ENCODE peak calls at places on chromosomes 11 and 22, in four cellular contexts. One of them, this sample, is unnamed.

GRCh38 chr22:20843501-20843900 is 15.1 kb downstream of the PI4KA start:
- DNase-seq in HFFc6: no peak
- DNase-seq in endothelial cell: no peak
- DNase-seq in esophagus squamous epithelium: no peak
- DNase-seq in this sample: no peak

GRCh38 chr11:10639350-10639749 is 54.2 kb downstream of the IRAG1 start:
- DNase-seq in HFFc6: no peak
- DNase-seq in esophagus squamous epithelium: no peak
- DNase-seq in endothelial cell: no peak
- DNase-seq in this sample: no peak

GRCh38 chr11:46353706-46354105 is 6.4 kb downstream of the DGKZ start:
- DNase-seq in HFFc6: no peak
- DNase-seq in endothelial cell: no peak
- DNase-seq in esophagus squamous epithelium: no peak
- DNase-seq in this sample: no peak

GRCh38 chr22:24937114-24937513 is 9.4 kb downstream of the LHFPL7 start:
- DNase-seq in esophagus squamous epithelium: no peak
- DNase-seq in endothelial cell: peak
- DNase-seq in HFFc6: peak
- DNase-seq in this sample: peak

GRCh38 chr11:3232956-3233355 is 739 bp upstream of the MRGPRE start:
- DNase-seq in esophagus squamous epithelium: no peak
- DNase-seq in endothelial cell: no peak
- DNase-seq in HFFc6: no peak
- DNase-seq in this sample: no peak

GRCh38 chr22:46652930-46653331 is 32.7 kb downstream of the GRAMD4 start:
- DNase-seq in esophagus squamous epithelium: no peak
- DNase-seq in HFFc6: no peak
- DNase-seq in endothelial cell: no peak
- DNase-seq in this sample: no peak

GRCh38 chr22:16601437-16602223 is 9.0 kb upstream of the CCT8L2 start:
- DNase-seq in HFFc6: no peak
- DNase-seq in esophagus squamous epithelium: no peak
- DNase-seq in endothelial cell: no peak
- DNase-seq in this sample: no peak

GRCh38 chr11:92776676-92777075 is 192.8 kb upstream of the MTNR1B start:
- DNase-seq in endothelial cell: no peak
- DNase-seq in esophagus squamous epithelium: no peak
- DNase-seq in HFFc6: no peak
- DNase-seq in this sample: no peak

GRCh38 chr11:113484223-113484622 is 9.0 kb upstream of the DRD2 start:
- DNase-seq in esophagus squamous epithelium: no peak
- DNase-seq in HFFc6: no peak
- DNase-seq in endothelial cell: no peak
- DNase-seq in this sample: no peak

GRCh38 chr22:48438791-48439559 is 1388.7 kb downstream of the BRD1 start:
- DNase-seq in esophagus squamous epithelium: no peak
- DNase-seq in endothelial cell: no peak
- DNase-seq in HFFc6: no peak
- DNase-seq in this sample: no peak

GRCh38 chr11:94493146-94493442 is 550 bp downstream of the MRE11 start:
- DNase-seq in HFFc6: no peak
- DNase-seq in endothelial cell: no peak
- DNase-seq in esophagus squamous epithelium: no peak
- DNase-seq in this sample: no peak

GRCh38 chr11:5688482-5688881 is 1.1 kb upstream of the TRIM22 start:
- DNase-seq in HFFc6: no peak
- DNase-seq in endothelial cell: no peak
- DNase-seq in esophagus squamous epithelium: no peak
- DNase-seq in this sample: no peak

GRCh38 chr11:63534895-63535461 is 1.6 kb upstream of the PLAAT4 start:
- DNase-seq in endothelial cell: no peak
- DNase-seq in HFFc6: no peak
- DNase-seq in esophagus squamous epithelium: no peak
- DNase-seq in this sample: no peak

GRCh38 chr11:63534076-63534475 is 2.5 kb upstream of the PLAAT4 start:
- DNase-seq in HFFc6: no peak
- DNase-seq in esophagus squamous epithelium: no peak
- DNase-seq in endothelial cell: no peak
- DNase-seq in this sample: no peak

GRCh38 chr11:63536669-63537292 is at the start of gene PLAAT4:
- DNase-seq in endothelial cell: no peak
- DNase-seq in HFFc6: peak
- DNase-seq in esophagus squamous epithelium: no peak
- DNase-seq in this sample: no peak

GRCh38 chr11:63535734-63536133 is 874 bp upstream of the PLAAT4 start:
- DNase-seq in HFFc6: no peak
- DNase-seq in endothelial cell: no peak
- DNase-seq in esophagus squamous epithelium: no peak
- DNase-seq in this sample: no peak

DNA sequence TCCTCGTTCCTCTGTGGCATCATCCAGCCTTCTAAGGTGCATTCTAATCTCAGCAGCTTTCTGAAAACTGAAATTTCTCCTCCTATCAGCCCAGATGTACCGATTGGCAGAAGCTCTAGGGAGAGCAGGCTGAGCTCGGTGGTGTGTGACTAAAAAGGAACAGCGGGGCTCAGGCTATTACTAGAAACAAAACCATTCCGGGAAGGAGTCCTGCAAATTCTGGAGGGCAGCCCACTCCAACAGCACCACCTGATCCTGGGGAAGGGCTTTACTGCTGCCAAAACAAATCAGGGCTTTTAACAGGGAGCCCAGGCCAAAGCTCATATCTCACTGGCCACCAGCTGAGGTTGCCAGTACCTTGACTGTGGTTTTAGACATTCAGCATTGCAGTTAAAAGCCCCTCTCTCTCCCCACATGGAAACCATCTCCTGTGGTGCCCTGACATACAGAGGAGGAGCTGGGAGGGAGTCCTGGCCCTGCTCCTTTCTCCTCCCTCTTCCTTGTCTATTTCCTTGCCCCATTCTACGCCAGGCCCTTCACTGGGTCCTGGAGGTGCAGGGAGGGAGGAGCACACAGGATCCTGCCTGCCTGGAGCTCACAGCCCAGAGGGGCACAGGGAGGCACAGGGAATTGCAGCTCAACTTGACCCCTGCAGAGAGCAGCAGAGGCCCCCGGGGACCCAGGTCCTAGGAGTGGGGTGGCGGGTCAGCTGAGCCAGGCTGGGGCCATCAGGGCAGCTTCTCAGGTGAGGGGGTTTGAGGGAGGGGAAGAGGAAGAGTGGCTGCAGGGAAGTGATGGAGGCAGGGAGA is 889 bp downstream of the PLAAT4 start:
- DNase-seq in esophagus squamous epithelium: no peak
- DNase-seq in endothelial cell: no peak
- DNase-seq in HFFc6: no peak
- DNase-seq in this sample: no peak
- TF ChIP-seq CTCF in esophagus squamous epithelium: no peak
- TF ChIP-seq CTCF in endothelial cell: no peak
- TF ChIP-seq CTCF in HFFc6: no peak
- TF ChIP-seq CTCF in this sample: no peak

DNA sequence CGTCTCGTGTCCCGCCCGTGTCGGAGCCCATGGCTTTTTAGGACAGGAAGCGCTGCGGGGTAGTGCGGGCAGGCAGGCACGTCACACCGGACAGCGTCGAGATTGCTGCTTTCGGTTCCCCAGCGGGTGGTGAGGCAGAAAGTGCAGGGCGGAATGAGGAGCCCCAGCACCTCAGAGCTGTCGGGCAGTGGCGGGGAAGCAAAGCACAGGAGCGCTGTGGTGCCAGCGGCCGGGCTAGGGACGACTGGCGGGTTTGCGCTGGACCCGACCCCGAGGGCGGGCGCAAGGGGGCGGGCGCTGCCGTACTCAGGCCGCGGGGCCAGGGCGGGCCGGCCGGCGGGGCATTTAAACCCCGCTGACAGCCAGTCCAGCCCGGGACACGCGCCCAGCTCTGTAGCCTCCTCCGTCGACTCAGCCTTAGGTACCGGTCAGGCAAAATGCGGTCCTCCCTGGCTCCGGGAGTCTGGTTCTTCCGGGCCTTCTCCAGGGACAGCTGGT is at the start of gene SLC37A2:
- DNase-seq in HFFc6: peak
- DNase-seq in endothelial cell: peak
- DNase-seq in esophagus squamous epithelium: no peak
- DNase-seq in this sample: peak
- TF ChIP-seq CTCF in HFFc6: peak
- TF ChIP-seq CTCF in endothelial cell: no peak
- TF ChIP-seq CTCF in esophagus squamous epithelium: peak
- TF ChIP-seq CTCF in this sample: peak

GRCh38 chr22:28282346-28282745 is 363.3 kb upstream of the PITPNB start:
- DNase-seq in endothelial cell: no peak
- DNase-seq in HFFc6: no peak
- DNase-seq in esophagus squamous epithelium: no peak
- DNase-seq in this sample: no peak
- TF ChIP-seq CTCF in endothelial cell: no peak
- TF ChIP-seq CTCF in HFFc6: no peak
- TF ChIP-seq CTCF in esophagus squamous epithelium: no peak
- TF ChIP-seq CTCF in this sample: no peak

GRCh38 chr11:8056810-8057463 is 24.1 kb upstream of the TUB start:
- DNase-seq in HFFc6: peak
- DNase-seq in esophagus squamous epithelium: no peak
- DNase-seq in endothelial cell: no peak
- DNase-seq in this sample: no peak

GRCh38 chr11:8058216-8058615 is 22.8 kb upstream of the TUB start:
- DNase-seq in endothelial cell: no peak
- DNase-seq in esophagus squamous epithelium: no peak
- DNase-seq in HFFc6: no peak
- DNase-seq in this sample: no peak

GRCh38 chr11:8059030-8059429 is 22.0 kb upstream of the TUB start:
- DNase-seq in HFFc6: no peak
- DNase-seq in esophagus squamous epithelium: no peak
- DNase-seq in endothelial cell: no peak
- DNase-seq in this sample: no peak

GRCh38 chr11:8055836-8056526 is 25.0 kb upstream of the TUB start:
- DNase-seq in endothelial cell: no peak
- DNase-seq in HFFc6: no peak
- DNase-seq in esophagus squamous epithelium: no peak
- DNase-seq in this sample: no peak

GRCh38 chr11:8055111-8055835 is 25.7 kb upstream of the TUB start:
- DNase-seq in endothelial cell: no peak
- DNase-seq in esophagus squamous epithelium: no peak
- DNase-seq in HFFc6: no peak
- DNase-seq in this sample: no peak
- TF ChIP-seq CTCF in endothelial cell: peak
- TF ChIP-seq CTCF in esophagus squamous epithelium: no peak
- TF ChIP-seq CTCF in HFFc6: peak
- TF ChIP-seq CTCF in this sample: peak

DNA sequence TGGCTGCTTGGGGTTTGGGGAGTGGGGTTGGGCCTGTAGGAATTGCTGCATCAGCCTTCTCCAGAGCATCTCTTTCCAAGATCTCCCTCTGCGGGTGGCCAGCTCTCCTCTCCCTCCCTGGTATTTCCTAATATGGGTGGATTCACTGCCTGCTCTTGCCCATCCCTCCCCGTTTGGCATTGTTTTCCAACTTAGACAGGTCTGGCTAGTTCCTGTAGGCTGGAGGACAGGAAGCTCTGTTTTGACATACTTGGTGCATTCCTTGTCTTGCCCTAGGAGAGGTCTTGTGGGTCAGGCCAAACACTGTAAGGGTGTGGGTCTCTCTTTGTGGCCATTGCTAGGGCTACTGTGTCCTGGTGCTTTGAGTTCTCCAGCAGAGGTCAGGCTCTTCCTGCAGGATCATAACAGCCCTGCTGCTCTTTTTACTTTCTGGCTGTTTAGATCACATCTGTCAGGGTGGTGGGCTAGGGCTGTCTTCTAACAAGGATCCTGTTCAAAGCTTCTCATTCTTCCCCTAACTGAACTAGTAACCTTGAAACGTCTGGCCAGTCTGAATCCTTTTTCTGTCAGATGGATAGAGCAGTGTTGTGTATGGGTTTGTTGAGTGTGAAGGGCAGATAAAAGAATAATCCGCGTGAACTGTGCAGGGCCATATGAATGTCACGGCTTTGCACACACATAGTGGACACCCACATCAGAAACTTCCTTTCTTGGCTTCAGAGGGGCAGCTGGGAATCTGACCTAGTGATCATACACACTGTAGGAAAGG is 18.3 kb upstream of the MICALL1 start:
- DNase-seq in HFFc6: peak
- DNase-seq in endothelial cell: peak
- DNase-seq in esophagus squamous epithelium: no peak
- DNase-seq in this sample: no peak
- TF ChIP-seq CTCF in HFFc6: peak
- TF ChIP-seq CTCF in endothelial cell: no peak
- TF ChIP-seq CTCF in esophagus squamous epithelium: peak
- TF ChIP-seq CTCF in this sample: peak

DNA sequence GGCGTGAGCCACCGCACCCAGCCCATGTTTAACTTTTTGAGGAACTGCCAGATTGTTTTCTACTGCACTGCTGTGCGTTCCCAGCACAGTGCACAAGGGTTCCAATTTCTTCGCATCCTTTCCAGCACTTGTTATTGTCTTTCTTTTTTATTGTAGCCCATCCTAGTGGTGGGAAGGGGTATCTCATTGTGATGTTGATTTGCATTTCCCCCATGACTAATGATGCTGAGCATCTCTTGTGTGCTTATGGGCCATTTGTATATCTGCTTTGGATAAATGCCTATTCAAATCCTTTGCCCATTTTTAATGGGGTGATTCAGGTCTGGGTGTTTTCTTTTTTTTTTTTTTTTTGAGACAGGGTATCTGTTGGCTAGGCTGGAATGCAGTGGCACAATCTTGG is 36.6 kb upstream of the SYT7 start:
- DNase-seq in HFFc6: no peak
- DNase-seq in esophagus squamous epithelium: no peak
- DNase-seq in endothelial cell: no peak
- DNase-seq in this sample: no peak
- TF ChIP-seq CTCF in HFFc6: peak
- TF ChIP-seq CTCF in esophagus squamous epithelium: no peak
- TF ChIP-seq CTCF in endothelial cell: peak
- TF ChIP-seq CTCF in this sample: peak

GRCh38 chr11:65530157-65530496 is 5.2 kb downstream of the SCYL1 start:
- DNase-seq in HFFc6: no peak
- DNase-seq in esophagus squamous epithelium: no peak
- DNase-seq in endothelial cell: no peak
- DNase-seq in this sample: no peak
- TF ChIP-seq CTCF in HFFc6: peak
- TF ChIP-seq CTCF in esophagus squamous epithelium: no peak
- TF ChIP-seq CTCF in endothelial cell: no peak
- TF ChIP-seq CTCF in this sample: peak